ENCODE peak calls at places on chromosomes 13 and 19, in seven cellular contexts. U is neural crest cell, P is AG10803, Z is cardiac muscle cell, N is nephron progenitor cell, G is omental fat pad, M is astrocyte of the cerebellum. F is an unnamed sample.

GRCh38 chr19:6776999-6777398 is 4.5 kb downstream of the VAV1 start:
- DNase-seq in U (no peak), P (no peak), Z (no peak), N (no peak), G (no peak), M (no peak), F (no peak)

GRCh38 chr19:5805465-5806132 is 732 bp downstream of the NRTN start:
- DNase-seq in U (peak), P (peak), Z (peak), N (peak), G (no peak), M (no peak), F (peak)

GRCh38 chr13:110415669-110416068 is 108.6 kb downstream of the COL4A2 start:
- DNase-seq in U (no peak), P (no peak), Z (no peak), N (no peak), G (no peak), M (no peak), F (no peak)

GRCh38 chr13:80386592-80386991 is 45.7 kb upstream of the SPRY2 start:
- DNase-seq in U (no peak), P (no peak), Z (no peak), N (no peak), G (no peak), M (no peak), F (no peak)

GRCh38 chr19:2779121-2779740 is 3.8 kb downstream of the SGTA start:
- DNase-seq in U (no peak), P (no peak), Z (no peak), N (no peak), G (no peak), M (no peak), F (no peak)

GRCh38 chr13:82847595-82847994 is 1034.7 kb downstream of the SLITRK1 start:
- DNase-seq in U (no peak), P (no peak), Z (no peak), N (no peak), G (no peak), M (no peak), F (no peak)

GRCh38 chr13:99103536-99103935 is 97.1 kb upstream of the UBAC2 start:
- DNase-seq in U (no peak), P (no peak), Z (peak), N (no peak), G (no peak), M (no peak), F (no peak)

GRCh38 chr19:961866-962620 is 22.1 kb upstream of the WDR18 start:
- DNase-seq in U (no peak), P (peak), Z (no peak), N (no peak), G (no peak), M (no peak), F (no peak)

GRCh38 chr13:107003911-107004310 is 436.0 kb upstream of the ARGLU1 start:
- DNase-seq in U (no peak), P (no peak), Z (no peak), N (no peak), G (no peak), M (no peak), F (no peak)

GRCh38 chr13:96948127-96948526 is 46.1 kb downstream of the OXGR1 start:
- DNase-seq in U (no peak), P (no peak), Z (no peak), N (no peak), G (no peak), M (no peak), F (no peak)

GRCh38 chr13:94028234-94029145 is 451.0 kb downstream of the DCT start:
- DNase-seq in U (no peak), P (no peak), Z (peak), N (no peak), G (no peak), M (no peak), F (no peak)

GRCh38 chr19:35468637-35469036 is 20.6 kb downstream of the FFAR2 start:
- DNase-seq in U (no peak), P (peak), Z (peak), N (peak), G (no peak), M (no peak), F (peak)

GRCh38 chr19:44741841-44742352 is 6.6 kb upstream of the BCL3 start:
- DNase-seq in U (no peak), P (peak), Z (peak), N (no peak), G (peak), M (peak), F (no peak)

GRCh38 chr13:80171096-80171495 is 169.8 kb downstream of the SPRY2 start:
- DNase-seq in U (no peak), P (no peak), Z (no peak), N (no peak), G (no peak), M (no peak), F (no peak)

GRCh38 chr19:55689366-55690108 is 14.5 kb downstream of the EPN1 start:
- DNase-seq in U (no peak), P (no peak), Z (no peak), N (no peak), G (no peak), M (no peak), F (no peak)

GRCh38 chr19:29467824-29468401 is 57.9 kb upstream of the VSTM2B start:
- DNase-seq in U (no peak), P (peak), Z (peak), N (peak), G (no peak), M (no peak), F (peak)

GRCh38 chr13:38902551-38902950 is 88.1 kb downstream of the STOML3 start:
- DNase-seq in U (no peak), P (no peak), Z (no peak), N (no peak), G (no peak), M (no peak), F (no peak)

GRCh38 chr13:75769141-75769905 is 133.2 kb downstream of the LMO7 start:
- DNase-seq in U (no peak), P (peak), Z (no peak), N (no peak), G (no peak), M (no peak), F (no peak)

GRCh38 chr19:30036154-30037129 is 94.4 kb downstream of the URI1 start:
- DNase-seq in U (no peak), P (peak), Z (no peak), N (peak), G (no peak), M (no peak), F (no peak)

GRCh38 chr19:18000480-18000980 is 7.4 kb upstream of the ARRDC2 start:
- DNase-seq in U (no peak), P (no peak), Z (no peak), N (no peak), G (no peak), M (no peak), F (no peak)

GRCh38 chr13:53250272-53250875 is 221.8 kb downstream of the OLFM4 start:
- DNase-seq in U (peak), P (peak), Z (peak), N (peak), G (no peak), M (peak), F (peak)

GRCh38 chr19:29655648-29656335 is 9.5 kb upstream of the PLEKHF1 start:
- DNase-seq in U (no peak), P (no peak), Z (no peak), N (no peak), G (no peak), M (no peak), F (no peak)

GRCh38 chr19:47487551-47488515 is 3.8 kb upstream of the KPTN start:
- DNase-seq in U (no peak), P (no peak), Z (no peak), N (no peak), G (no peak), M (no peak), F (no peak)

GRCh38 chr19:7159105-7159933 is 89.8 kb downstream of the ZNF557 start:
- DNase-seq in U (no peak), P (peak), Z (peak), N (no peak), G (no peak), M (no peak), F (no peak)

GRCh38 chr19:51019544-51019925 is at the start of gene KLK10:
- DNase-seq in U (no peak), P (no peak), Z (no peak), N (no peak), G (no peak), M (no peak), F (no peak)

GRCh38 chr13:28527629-28528028 is 32.7 kb upstream of the FLT1 start:
- DNase-seq in U (no peak), P (no peak), Z (no peak), N (no peak), G (no peak), M (no peak), F (no peak)

GRCh38 chr19:18156841-18157464 is 4.0 kb downstream of the PIK3R2 start:
- DNase-seq in U (no peak), P (peak), Z (peak), N (no peak), G (no peak), M (peak), F (no peak)

GRCh38 chr13:49399801-49400472 is 43.9 kb downstream of the CAB39L start:
- DNase-seq in U (no peak), P (no peak), Z (no peak), N (no peak), G (no peak), M (no peak), F (no peak)
- TF ChIP-seq CTCF in U (no peak), P (no peak), Z (no peak), N (no peak), G (no peak), M (no peak), F (no peak)

GRCh38 chr19:12782424-12783225 is 7.3 kb upstream of the HOOK2 start:
- DNase-seq in U (peak), P (peak), Z (peak), N (peak), G (no peak), M (no peak), F (peak)
- TF ChIP-seq CTCF in U (no peak), P (no peak), Z (no peak), N (no peak), G (no peak), M (no peak), F (peak)

GRCh38 chr19:14073232-14073924 is 792 bp downstream of the MISP3 start:
- DNase-seq in U (peak), P (peak), Z (peak), N (peak), G (no peak), M (no peak), F (peak)
- TF ChIP-seq CTCF in U (peak), P (peak), Z (peak), N (no peak), G (no peak), M (peak), F (peak)

GRCh38 chr19:57576661-57577060 is 2.0 kb downstream of the ZNF416 start:
- DNase-seq in U (no peak), P (no peak), Z (no peak), N (no peak), G (no peak), M (no peak), F (no peak)

GRCh38 chr19:57583104-57583520 is 833 bp upstream of the ZIK1 start:
- DNase-seq in U (no peak), P (no peak), Z (no peak), N (no peak), G (no peak), M (no peak), F (no peak)

GRCh38 chr19:57583521-57584416 is at the start of gene ZIK1:
- DNase-seq in U (peak), P (peak), Z (peak), N (peak), G (peak), M (peak), F (peak)

DNA sequence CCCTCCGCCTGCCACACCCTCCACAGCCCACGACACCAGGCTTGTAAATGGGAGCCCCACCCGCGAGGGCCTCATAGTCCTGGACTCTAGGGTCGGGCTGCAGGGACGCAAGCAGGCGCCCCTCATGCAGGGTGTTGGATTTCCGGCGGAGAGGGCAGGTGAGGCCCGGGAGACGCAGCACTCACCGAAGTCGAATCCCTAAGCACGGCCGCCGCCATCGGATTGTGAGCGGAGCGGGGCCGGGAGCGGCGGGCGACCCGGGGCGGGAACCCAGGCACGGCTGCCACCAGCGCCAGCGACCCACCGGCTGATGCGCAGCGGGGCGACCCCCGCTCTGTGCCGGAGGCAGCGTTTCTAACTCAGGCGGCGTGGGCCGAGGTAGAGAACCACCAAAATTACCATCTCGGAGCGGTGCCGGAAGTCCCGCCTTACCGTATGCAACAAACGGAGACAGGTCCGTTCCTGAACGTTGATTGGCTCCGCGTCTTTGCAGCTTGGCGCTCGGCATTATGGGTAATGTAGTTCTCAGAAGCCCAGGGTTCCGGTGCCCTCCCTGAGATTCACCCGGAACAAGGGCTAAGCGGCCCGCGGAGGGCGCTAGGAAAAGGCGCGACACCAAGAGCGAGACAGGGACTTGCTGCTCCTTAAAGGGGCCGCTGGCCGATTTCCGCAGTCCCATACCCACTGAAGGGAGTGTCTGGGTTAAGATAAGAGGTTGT is at the start of gene ZNF416:
- DNase-seq in U (peak), P (peak), Z (peak), N (peak), G (peak), M (peak), F (peak)
- TF ChIP-seq CTCF in U (no peak), P (peak), Z (peak), N (no peak), G (no peak), M (peak), F (peak)

DNA sequence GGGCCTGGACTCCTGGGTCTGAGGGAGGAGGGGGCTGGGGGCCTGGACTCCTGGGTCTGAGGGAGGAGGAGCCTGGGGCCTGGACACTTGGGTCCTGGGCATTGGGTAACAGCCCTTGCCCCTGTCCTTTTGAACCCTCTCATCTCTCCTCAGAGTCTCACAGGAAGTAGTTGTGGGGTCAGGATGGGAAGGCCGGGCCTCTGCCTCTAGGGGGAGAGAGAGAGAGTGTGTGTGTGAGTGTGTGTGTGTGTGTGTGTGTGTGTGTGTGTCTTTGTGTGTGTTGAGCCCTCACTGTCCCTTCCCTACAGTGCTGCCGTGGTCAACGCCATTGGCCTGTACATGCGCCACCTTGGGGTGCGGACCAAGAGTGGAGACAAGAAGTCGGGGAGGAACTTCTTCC is 10.9 kb downstream of the ARHGEF1 start:
- DNase-seq in U (no peak), P (no peak), Z (peak), N (no peak), G (no peak), M (no peak), F (no peak)
- TF ChIP-seq CTCF in U (no peak), P (no peak), Z (peak), N (no peak), G (no peak), M (peak), F (peak)

GRCh38 chr13:74485757-74486156 is 351.6 kb upstream of the KLF12 start:
- DNase-seq in U (no peak), P (no peak), Z (no peak), N (no peak), G (no peak), M (no peak), F (no peak)

DNA sequence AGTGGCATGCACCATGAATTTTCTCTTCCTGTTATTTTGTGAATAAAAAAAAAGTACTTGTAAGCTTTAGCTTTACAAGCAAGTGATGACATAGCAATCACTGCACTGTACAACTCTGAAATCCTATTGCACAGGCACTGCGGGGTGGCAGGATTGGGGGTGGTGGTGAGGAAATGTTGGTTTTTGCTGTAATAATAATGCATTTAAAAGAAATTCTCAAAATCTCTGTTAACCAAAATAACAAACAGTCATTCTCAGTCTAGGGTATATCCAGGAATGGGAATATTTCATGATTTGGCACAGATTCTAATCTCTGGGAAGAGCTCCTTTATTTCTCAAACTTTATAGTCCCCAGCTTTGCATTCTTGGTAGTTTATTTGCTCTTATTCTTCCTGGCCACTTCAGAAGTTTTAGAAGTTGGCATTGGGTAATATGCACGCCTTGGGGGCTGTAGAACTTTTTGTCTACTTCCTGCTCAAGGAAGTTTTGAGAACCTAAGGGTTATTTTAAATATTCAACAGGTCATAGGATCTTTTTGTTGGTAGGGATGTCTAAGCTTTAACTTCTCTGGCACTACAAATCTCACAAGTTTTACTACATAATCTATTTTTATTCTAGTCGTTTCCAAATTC is 353.0 kb upstream of the KLF12 start:
- DNase-seq in U (no peak), P (peak), Z (peak), N (no peak), G (no peak), M (no peak), F (no peak)
- TF ChIP-seq CTCF in U (no peak), P (no peak), Z (no peak), N (no peak), G (no peak), M (no peak), F (no peak)

GRCh38 chr13:49521216-49521615 is 25.5 kb downstream of the PHF11 start:
- DNase-seq in U (no peak), P (no peak), Z (no peak), N (no peak), G (no peak), M (no peak), F (no peak)

GRCh38 chr13:49516467-49516866 is 20.7 kb downstream of the PHF11 start:
- DNase-seq in U (no peak), P (no peak), Z (no peak), N (no peak), G (no peak), M (no peak), F (no peak)

GRCh38 chr13:49512578-49512977 is 16.8 kb downstream of the PHF11 start:
- DNase-seq in U (no peak), P (no peak), Z (no peak), N (no peak), G (no peak), M (no peak), F (no peak)

DNA sequence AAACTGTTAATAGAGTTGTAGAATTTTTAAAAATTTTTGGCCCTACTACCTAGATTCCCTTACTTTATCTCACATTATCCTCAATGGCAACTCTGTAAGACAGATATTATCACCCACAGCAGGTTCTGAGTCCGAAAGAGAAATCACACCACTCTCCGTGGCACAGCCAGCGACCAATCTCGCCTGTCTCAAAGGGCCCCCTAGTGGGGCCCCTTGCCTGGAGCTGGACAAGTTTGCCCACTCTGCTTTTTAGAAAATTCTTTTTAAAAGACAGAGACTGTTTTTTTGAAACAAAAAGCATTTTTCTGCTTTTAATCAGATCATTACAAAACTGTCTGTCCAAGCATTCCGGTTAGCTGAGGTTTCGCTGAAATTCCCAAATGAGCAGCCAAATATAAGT is 21.7 kb downstream of the PHF11 start:
- DNase-seq in U (peak), P (peak), Z (peak), N (peak), G (no peak), M (no peak), F (no peak)
- TF ChIP-seq CTCF in U (peak), P (peak), Z (peak), N (peak), G (no peak), M (peak), F (no peak)

F was measured in GM13977.